ENCODE peak calls at places on chromosomes 13 and 19, in six cellular contexts. G, H, R, S, T and V are unnamed samples.

GRCh38 chr13:20401958-20402856 is 123.5 kb downstream of the CRYL1 start:
- DNase-seq in G (no peak), H (peak; percentile 55), R (no peak), S (no peak), T (no peak), V (peak; percentile 22)

GRCh38 chr19:40090256-40091204 is at the start of gene ZNF780A:
- DNase-seq in G (peak; percentile 54), H (peak; percentile 51), R (peak; percentile 59), S (peak; percentile 86), T (peak; percentile 79), V (peak; percentile 93)

GRCh38 chr19:15866646-15867045 is 31.2 kb downstream of the CYP4F2 start:
- DNase-seq in G (no peak), H (peak; percentile 10), R (no peak), S (no peak), T (no peak), V (no peak)

GRCh38 chr19:11927227-11927626 is 2.3 kb downstream of the ZNF700 start:
- DNase-seq in G (no peak), H (no peak), R (no peak), S (no peak), T (no peak), V (no peak)

GRCh38 chr13:33525759-33526158 is 240.2 kb upstream of the STARD13 start:
- DNase-seq in G (no peak), H (no peak), R (no peak), S (no peak), T (no peak), V (no peak)

GRCh38 chr13:40626566-40626965 is 39.9 kb downstream of the FOXO1 start:
- DNase-seq in G (no peak), H (no peak), R (no peak), S (no peak), T (no peak), V (no peak)

GRCh38 chr19:10517361-10517759 is at the start of gene S1PR5:
- DNase-seq in G (no peak), H (no peak), R (no peak), S (peak; percentile 77), T (no peak), V (no peak)

GRCh38 chr19:51259348-51260245 is 8.7 kb downstream of the SIGLECL1 start:
- DNase-seq in G (peak; percentile 37), H (peak; percentile 24), R (no peak), S (no peak), T (peak; percentile 45), V (no peak)

GRCh38 chr19:33175886-33176669 is 18.1 kb upstream of the LRP3 start:
- DNase-seq in G (no peak), H (peak; percentile 9), R (peak; percentile 43), S (no peak), T (no peak), V (no peak)

GRCh38 chr13:112248909-112249592 is 127.1 kb upstream of the SPACA7 start:
- DNase-seq in G (no peak), H (no peak), R (no peak), S (no peak), T (no peak), V (no peak)

GRCh38 chr13:99323488-99323887 is 16.3 kb upstream of the GPR183 start:
- DNase-seq in G (no peak), H (peak; percentile 51), R (no peak), S (no peak), T (no peak), V (no peak)

GRCh38 chr19:17997969-17998826 is 9.8 kb upstream of the ARRDC2 start:
- DNase-seq in G (no peak), H (no peak), R (no peak), S (no peak), T (no peak), V (no peak)

GRCh38 chr13:99014391-99014988 is 36.6 kb upstream of the DOCK9 start:
- DNase-seq in G (no peak), H (no peak), R (no peak), S (no peak), T (no peak), V (no peak)

GRCh38 chr13:39876258-39876657 is 220.8 kb downstream of the COG6 start:
- DNase-seq in G (peak; percentile 98), H (peak; percentile 91), R (peak; percentile 32), S (no peak), T (no peak), V (no peak)

GRCh38 chr19:4508698-4509097 is 9.6 kb downstream of the PLIN4 start:
- DNase-seq in G (no peak), H (no peak), R (no peak), S (no peak), T (no peak), V (no peak)

GRCh38 chr19:21912654-21913053 is 76.7 kb upstream of the ZNF43 start:
- DNase-seq in G (no peak), H (no peak), R (no peak), S (no peak), T (no peak), V (no peak)

DNA sequence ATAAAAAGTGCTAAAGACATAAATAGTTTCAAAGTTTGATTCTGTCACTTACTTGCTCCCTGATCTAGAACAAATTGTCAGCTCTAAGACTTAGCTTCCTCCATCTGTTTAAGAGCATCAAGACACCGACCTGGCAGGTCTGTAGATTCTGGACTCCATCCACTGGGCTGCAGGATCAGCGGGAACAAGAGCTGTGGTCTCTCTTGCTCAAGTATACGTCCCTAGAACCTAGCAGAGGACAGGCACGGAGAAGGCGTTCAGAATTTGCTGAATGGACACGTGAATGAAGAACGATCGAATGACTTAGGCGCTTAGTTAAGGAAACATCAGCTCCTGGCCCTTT is 1.1 kb downstream of the DZIP1 start:
- DNase-seq in G (peak; percentile 27), H (peak; percentile 57), R (peak; percentile 23), S (no peak), T (no peak), V (no peak)
- H3K27ac ChIP-seq in G (peak overlapping the region; percentile 23), H (peak overlapping the region; percentile 35), R (peak overlapping the region; percentile 89), S (peak overlapping the region; percentile 56), T (no peak overlapping the region), V (peak overlapping the region; percentile 63)

GRCh38 chr13:35912841-35913240 is 218.3 kb downstream of the DCLK1 start:
- DNase-seq in G (no peak), H (no peak), R (no peak), S (no peak), T (no peak), V (no peak)

GRCh38 chr13:35917942-35918645 is 213.1 kb downstream of the DCLK1 start:
- DNase-seq in G (no peak), H (no peak), R (no peak), S (no peak), T (no peak), V (no peak)

GRCh38 chr13:35916186-35916585 is 215.0 kb downstream of the DCLK1 start:
- DNase-seq in G (no peak), H (no peak), R (no peak), S (no peak), T (no peak), V (no peak)

GRCh38 chr13:35917252-35917941 is 213.8 kb downstream of the DCLK1 start:
- DNase-seq in G (no peak), H (no peak), R (no peak), S (no peak), T (no peak), V (no peak)

GRCh38 chr13:35914662-35915061 is 216.5 kb downstream of the DCLK1 start:
- DNase-seq in G (no peak), H (no peak), R (no peak), S (no peak), T (no peak), V (no peak)
- H3K4me3 ChIP-seq in G (no peak overlapping the region), H (no peak overlapping the region), R (no peak overlapping the region), S (no peak overlapping the region), T (no peak overlapping the region), V (no peak overlapping the region)

DNA sequence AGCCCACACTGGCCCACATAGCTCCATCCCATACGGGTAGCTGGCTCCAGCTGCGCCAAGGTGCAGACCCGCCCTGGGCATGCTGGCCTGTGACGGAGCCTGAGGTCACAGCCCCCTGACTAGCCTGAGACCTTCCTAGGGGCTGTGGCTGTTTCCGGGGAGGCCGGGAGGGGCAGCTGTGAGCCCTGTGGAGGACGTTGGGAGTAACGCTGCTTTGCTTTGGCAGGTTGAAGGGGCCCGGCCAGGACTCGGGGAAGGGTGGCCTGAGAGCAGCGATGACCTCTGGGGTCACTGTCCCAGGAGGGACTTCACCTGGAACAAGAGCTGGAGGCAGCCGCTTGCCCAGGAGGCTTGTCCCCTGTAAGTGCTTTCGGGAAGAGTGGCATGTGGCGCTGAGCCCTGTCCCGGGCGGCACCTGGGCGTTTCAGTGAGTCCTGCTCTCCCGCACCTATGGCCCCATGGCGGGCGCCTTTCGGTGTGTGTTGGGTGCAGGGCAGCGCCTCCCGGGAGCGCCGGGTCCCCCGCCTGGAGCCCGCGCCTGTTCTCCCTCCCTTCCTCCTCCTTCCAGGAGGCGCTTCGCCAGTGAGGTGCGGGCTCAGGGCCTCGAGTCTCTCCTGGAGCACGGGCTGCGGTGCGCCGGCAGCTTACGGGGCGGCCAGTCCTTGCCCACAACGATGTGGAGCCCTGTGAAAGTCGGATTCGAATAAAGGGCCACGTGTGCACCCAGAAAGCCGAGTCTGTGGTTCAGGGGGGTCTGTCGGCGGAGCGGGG is 1.1 kb upstream of the FAM174C start:
- DNase-seq in G (no peak), H (no peak), R (peak; percentile 50), S (no peak), T (peak; percentile 63), V (no peak)
- H3K36me3 ChIP-seq in G (peaks cover 45% of the 10 kb centered on the region), H (peaks cover 25% of the 10 kb centered on the region), R (no peaks in the 10 kb centered on the region), S (peaks cover 34% of the 10 kb centered on the region), T (no peaks in the 10 kb centered on the region), V (peaks cover 50% of the 10 kb centered on the region)

DNA sequence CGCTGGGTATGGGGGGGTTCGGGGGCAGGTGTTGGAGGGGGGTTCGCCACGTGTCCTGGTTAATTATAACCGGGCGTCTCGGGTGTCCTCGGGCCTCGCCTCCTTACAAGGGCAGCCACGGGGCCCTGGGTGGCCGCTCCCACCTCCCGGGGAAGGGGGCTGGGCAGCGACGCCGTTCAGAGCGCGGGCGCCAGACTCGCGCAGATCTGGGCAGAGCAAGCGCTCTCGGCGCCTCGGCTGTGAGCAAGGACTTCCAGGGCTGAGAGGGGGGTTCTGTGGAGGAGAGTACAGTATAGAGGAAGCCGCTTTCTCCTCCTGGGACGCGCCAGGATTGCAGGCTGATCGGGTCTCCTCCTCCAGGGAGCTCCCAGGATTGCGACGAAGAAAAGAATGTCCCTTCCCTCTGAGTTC is 1.0 kb upstream of the CKM start:
- DNase-seq in G (no peak), H (no peak), R (no peak), S (no peak), T (no peak), V (no peak)
- H3K27ac ChIP-seq in G (no peak overlapping the region), H (no peak overlapping the region), R (no peak overlapping the region), S (no peak overlapping the region), T (no peak overlapping the region), V (no peak overlapping the region)

DNA sequence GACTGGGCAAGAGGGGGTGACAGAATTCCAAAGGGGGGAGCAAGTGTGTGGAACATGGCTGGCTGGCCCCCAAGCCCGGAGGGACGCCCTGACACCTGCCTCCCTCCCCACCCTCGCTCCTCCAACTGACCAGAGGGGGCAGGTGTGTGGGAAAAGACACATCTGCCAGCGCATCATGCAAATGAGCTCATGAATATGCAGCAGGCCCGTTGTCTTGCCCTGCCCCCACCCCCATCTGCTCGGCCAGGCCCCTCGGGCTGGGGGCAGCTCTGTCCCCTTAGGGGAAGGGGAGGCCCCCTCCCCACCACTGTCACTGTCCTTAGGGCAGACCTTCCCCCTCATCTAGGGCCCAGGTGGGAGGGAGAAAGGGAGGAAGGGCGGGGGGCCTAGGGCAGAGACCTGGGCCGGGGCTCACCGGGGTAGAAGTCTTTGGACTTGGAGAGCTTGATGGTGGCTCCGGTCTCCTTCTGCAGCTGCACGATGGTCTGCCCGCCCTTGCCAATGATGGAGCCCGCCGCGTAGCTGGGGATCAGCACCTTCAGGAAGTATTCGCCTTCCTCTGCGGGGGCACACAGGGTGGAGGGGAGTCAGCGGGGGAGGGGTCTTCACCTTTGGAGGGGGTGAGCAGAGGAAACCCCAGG is 12.9 kb downstream of the NOVA2 start:
- DNase-seq in G (no peak), H (no peak), R (no peak), S (no peak), T (no peak), V (no peak)
- H3K4me3 ChIP-seq in G (no peak overlapping the region), H (no peak overlapping the region), R (no peak overlapping the region), S (no peak overlapping the region), T (no peak overlapping the region), V (no peak overlapping the region)